ENCODE peak calls at places on chromosomes 4 and X, in ten cellular contexts. One of them, this sample, is unnamed.

GRCh38 chrX:110210417-110211139 is 107.3 kb downstream of the AMMECR1 start:
- DNase-seq in lower lobe of right lung: no peak
- DNase-seq in HTR-8/SVneo: peak
- DNase-seq in EL: peak
- DNase-seq in activated T-helper 1 cell treated with anti-CD3 and anti-CD28 coated beads, Interleukin-2, amount 50 U/mL, for 16 hours: no peak
- DNase-seq in Jurkat, Clone E6-1: no peak
- DNase-seq in ureter: no peak
- DNase-seq in GM03348: peak
- DNase-seq in GDM1: no peak
- DNase-seq in COR-L47: peak
- DNase-seq in this sample: no peak

GRCh38 chr4:7435411-7436095 is 823 bp upstream of the PSAPL1 start:
- DNase-seq in lower lobe of right lung: no peak
- DNase-seq in HTR-8/SVneo: no peak
- DNase-seq in EL: no peak
- DNase-seq in activated T-helper 1 cell treated with anti-CD3 and anti-CD28 coated beads, Interleukin-2, amount 50 U/mL, for 16 hours: no peak
- DNase-seq in Jurkat, Clone E6-1: no peak
- DNase-seq in ureter: no peak
- DNase-seq in GM03348: no peak
- DNase-seq in GDM1: no peak
- DNase-seq in COR-L47: no peak
- DNase-seq in this sample: no peak

GRCh38 chr4:3766207-3766790 is at the start of gene ADRA2C:
- DNase-seq in lower lobe of right lung: no peak
- DNase-seq in HTR-8/SVneo: peak
- DNase-seq in EL: peak
- DNase-seq in activated T-helper 1 cell treated with anti-CD3 and anti-CD28 coated beads, Interleukin-2, amount 50 U/mL, for 16 hours: no peak
- DNase-seq in Jurkat, Clone E6-1: no peak
- DNase-seq in ureter: peak
- DNase-seq in GM03348: peak
- DNase-seq in GDM1: no peak
- DNase-seq in COR-L47: peak
- DNase-seq in this sample: no peak

GRCh38 chr4:119729815-119730643 is 101.4 kb upstream of the PDE5A start:
- DNase-seq in lower lobe of right lung: no peak
- DNase-seq in HTR-8/SVneo: peak
- DNase-seq in EL: peak
- DNase-seq in activated T-helper 1 cell treated with anti-CD3 and anti-CD28 coated beads, Interleukin-2, amount 50 U/mL, for 16 hours: no peak
- DNase-seq in Jurkat, Clone E6-1: no peak
- DNase-seq in ureter: peak
- DNase-seq in GM03348: peak
- DNase-seq in GDM1: no peak
- DNase-seq in COR-L47: no peak
- DNase-seq in this sample: no peak

GRCh38 chrX:140766024-140766611 is 56.6 kb downstream of the LINC00632 start:
- DNase-seq in lower lobe of right lung: no peak
- DNase-seq in HTR-8/SVneo: no peak
- DNase-seq in EL: peak
- DNase-seq in activated T-helper 1 cell treated with anti-CD3 and anti-CD28 coated beads, Interleukin-2, amount 50 U/mL, for 16 hours: no peak
- DNase-seq in Jurkat, Clone E6-1: peak
- DNase-seq in ureter: no peak
- DNase-seq in GM03348: peak
- DNase-seq in GDM1: no peak
- DNase-seq in COR-L47: no peak
- DNase-seq in this sample: peak

GRCh38 chrX:68841251-68842049 is 12.6 kb downstream of the EFNB1 start:
- DNase-seq in lower lobe of right lung: peak
- DNase-seq in HTR-8/SVneo: no peak
- DNase-seq in EL: no peak
- DNase-seq in activated T-helper 1 cell treated with anti-CD3 and anti-CD28 coated beads, Interleukin-2, amount 50 U/mL, for 16 hours: no peak
- DNase-seq in Jurkat, Clone E6-1: no peak
- DNase-seq in ureter: no peak
- DNase-seq in GM03348: no peak
- DNase-seq in GDM1: no peak
- DNase-seq in COR-L47: peak
- DNase-seq in this sample: no peak

GRCh38 chrX:113391875-113392274 is 551.2 kb upstream of the AMOT start:
- DNase-seq in lower lobe of right lung: no peak
- DNase-seq in HTR-8/SVneo: no peak
- DNase-seq in EL: no peak
- DNase-seq in activated T-helper 1 cell treated with anti-CD3 and anti-CD28 coated beads, Interleukin-2, amount 50 U/mL, for 16 hours: no peak
- DNase-seq in Jurkat, Clone E6-1: no peak
- DNase-seq in ureter: no peak
- DNase-seq in GM03348: no peak
- DNase-seq in GDM1: no peak
- DNase-seq in COR-L47: no peak
- DNase-seq in this sample: no peak

GRCh38 chrX:119419898-119420297 is 20.8 kb downstream of the SLC25A43 start:
- DNase-seq in lower lobe of right lung: no peak
- DNase-seq in HTR-8/SVneo: no peak
- DNase-seq in EL: no peak
- DNase-seq in activated T-helper 1 cell treated with anti-CD3 and anti-CD28 coated beads, Interleukin-2, amount 50 U/mL, for 16 hours: no peak
- DNase-seq in Jurkat, Clone E6-1: no peak
- DNase-seq in ureter: no peak
- DNase-seq in GM03348: no peak
- DNase-seq in GDM1: no peak
- DNase-seq in COR-L47: no peak
- DNase-seq in this sample: no peak

GRCh38 chrX:49199315-49199595 is 738 bp downstream of the SYP start:
- DNase-seq in lower lobe of right lung: no peak
- DNase-seq in HTR-8/SVneo: no peak
- DNase-seq in EL: no peak
- DNase-seq in activated T-helper 1 cell treated with anti-CD3 and anti-CD28 coated beads, Interleukin-2, amount 50 U/mL, for 16 hours: no peak
- DNase-seq in Jurkat, Clone E6-1: no peak
- DNase-seq in ureter: no peak
- DNase-seq in GM03348: no peak
- DNase-seq in GDM1: no peak
- DNase-seq in COR-L47: no peak
- DNase-seq in this sample: no peak

GRCh38 chr4:113243312-113243711 is 193.9 kb downstream of the ANK2 start:
- DNase-seq in lower lobe of right lung: no peak
- DNase-seq in HTR-8/SVneo: no peak
- DNase-seq in EL: no peak
- DNase-seq in activated T-helper 1 cell treated with anti-CD3 and anti-CD28 coated beads, Interleukin-2, amount 50 U/mL, for 16 hours: no peak
- DNase-seq in Jurkat, Clone E6-1: no peak
- DNase-seq in ureter: no peak
- DNase-seq in GM03348: no peak
- DNase-seq in GDM1: no peak
- DNase-seq in COR-L47: no peak
- DNase-seq in this sample: no peak

GRCh38 chrX:133415276-133416105 is at the start of gene GPC4:
- DNase-seq in lower lobe of right lung: peak
- DNase-seq in HTR-8/SVneo: no peak
- DNase-seq in EL: no peak
- DNase-seq in activated T-helper 1 cell treated with anti-CD3 and anti-CD28 coated beads, Interleukin-2, amount 50 U/mL, for 16 hours: no peak
- DNase-seq in Jurkat, Clone E6-1: no peak
- DNase-seq in ureter: peak
- DNase-seq in GM03348: peak
- DNase-seq in GDM1: no peak
- DNase-seq in COR-L47: no peak
- DNase-seq in this sample: no peak

GRCh38 chr4:38322709-38323108 is 341.3 kb upstream of the KLF3 start:
- DNase-seq in lower lobe of right lung: no peak
- DNase-seq in HTR-8/SVneo: peak
- DNase-seq in EL: peak
- DNase-seq in activated T-helper 1 cell treated with anti-CD3 and anti-CD28 coated beads, Interleukin-2, amount 50 U/mL, for 16 hours: no peak
- DNase-seq in Jurkat, Clone E6-1: no peak
- DNase-seq in ureter: no peak
- DNase-seq in GM03348: peak
- DNase-seq in GDM1: no peak
- DNase-seq in COR-L47: no peak
- DNase-seq in this sample: no peak

GRCh38 chr4:145546556-145546955 is 64.9 kb downstream of the SMAD1 start:
- DNase-seq in lower lobe of right lung: no peak
- DNase-seq in HTR-8/SVneo: no peak
- DNase-seq in EL: no peak
- DNase-seq in activated T-helper 1 cell treated with anti-CD3 and anti-CD28 coated beads, Interleukin-2, amount 50 U/mL, for 16 hours: no peak
- DNase-seq in Jurkat, Clone E6-1: no peak
- DNase-seq in ureter: no peak
- DNase-seq in GM03348: no peak
- DNase-seq in GDM1: no peak
- DNase-seq in COR-L47: no peak
- DNase-seq in this sample: no peak

GRCh38 chrX:9308426-9308825 is 156.4 kb upstream of the TBL1X start:
- DNase-seq in lower lobe of right lung: no peak
- DNase-seq in HTR-8/SVneo: no peak
- DNase-seq in EL: no peak
- DNase-seq in activated T-helper 1 cell treated with anti-CD3 and anti-CD28 coated beads, Interleukin-2, amount 50 U/mL, for 16 hours: no peak
- DNase-seq in Jurkat, Clone E6-1: no peak
- DNase-seq in ureter: no peak
- DNase-seq in GM03348: no peak
- DNase-seq in GDM1: no peak
- DNase-seq in COR-L47: no peak
- DNase-seq in this sample: no peak

GRCh38 chrX:112147206-112147605 is 64.6 kb upstream of the TRPC5 start:
- DNase-seq in lower lobe of right lung: no peak
- DNase-seq in HTR-8/SVneo: no peak
- DNase-seq in EL: no peak
- DNase-seq in activated T-helper 1 cell treated with anti-CD3 and anti-CD28 coated beads, Interleukin-2, amount 50 U/mL, for 16 hours: no peak
- DNase-seq in Jurkat, Clone E6-1: no peak
- DNase-seq in ureter: no peak
- DNase-seq in GM03348: peak
- DNase-seq in GDM1: no peak
- DNase-seq in COR-L47: no peak
- DNase-seq in this sample: no peak

GRCh38 chr4:4308800-4309441 is 18.9 kb downstream of the ZBTB49 start:
- DNase-seq in lower lobe of right lung: no peak
- DNase-seq in HTR-8/SVneo: no peak
- DNase-seq in EL: peak
- DNase-seq in activated T-helper 1 cell treated with anti-CD3 and anti-CD28 coated beads, Interleukin-2, amount 50 U/mL, for 16 hours: no peak
- DNase-seq in Jurkat, Clone E6-1: no peak
- DNase-seq in ureter: peak
- DNase-seq in GM03348: no peak
- DNase-seq in GDM1: no peak
- DNase-seq in COR-L47: no peak
- DNase-seq in this sample: no peak

GRCh38 chrX:40943093-40943641 is 142.1 kb upstream of the USP9X start:
- DNase-seq in lower lobe of right lung: no peak
- DNase-seq in HTR-8/SVneo: no peak
- DNase-seq in EL: no peak
- DNase-seq in activated T-helper 1 cell treated with anti-CD3 and anti-CD28 coated beads, Interleukin-2, amount 50 U/mL, for 16 hours: no peak
- DNase-seq in Jurkat, Clone E6-1: no peak
- DNase-seq in ureter: no peak
- DNase-seq in GM03348: no peak
- DNase-seq in GDM1: no peak
- DNase-seq in COR-L47: no peak
- DNase-seq in this sample: no peak

GRCh38 chrX:63258144-63258543 is 93.0 kb downstream of the SPIN4 start:
- DNase-seq in lower lobe of right lung: no peak
- DNase-seq in HTR-8/SVneo: no peak
- DNase-seq in EL: no peak
- DNase-seq in activated T-helper 1 cell treated with anti-CD3 and anti-CD28 coated beads, Interleukin-2, amount 50 U/mL, for 16 hours: no peak
- DNase-seq in Jurkat, Clone E6-1: no peak
- DNase-seq in ureter: no peak
- DNase-seq in GM03348: peak
- DNase-seq in GDM1: no peak
- DNase-seq in COR-L47: no peak
- DNase-seq in this sample: no peak

GRCh38 chr4:134952305-134952704 is 750.7 kb upstream of the PABPC4L start:
- DNase-seq in lower lobe of right lung: peak
- DNase-seq in HTR-8/SVneo: no peak
- DNase-seq in EL: no peak
- DNase-seq in activated T-helper 1 cell treated with anti-CD3 and anti-CD28 coated beads, Interleukin-2, amount 50 U/mL, for 16 hours: no peak
- DNase-seq in Jurkat, Clone E6-1: no peak
- DNase-seq in ureter: no peak
- DNase-seq in GM03348: no peak
- DNase-seq in GDM1: no peak
- DNase-seq in COR-L47: no peak
- DNase-seq in this sample: no peak

GRCh38 chr4:128287159-128287870 is at the start of gene PGRMC2:
- DNase-seq in lower lobe of right lung: no peak
- DNase-seq in HTR-8/SVneo: peak
- DNase-seq in EL: peak
- DNase-seq in activated T-helper 1 cell treated with anti-CD3 and anti-CD28 coated beads, Interleukin-2, amount 50 U/mL, for 16 hours: no peak
- DNase-seq in Jurkat, Clone E6-1: peak
- DNase-seq in ureter: peak
- DNase-seq in GM03348: peak
- DNase-seq in GDM1: peak
- DNase-seq in COR-L47: peak
- DNase-seq in this sample: no peak